ENCODE peak calls at places on chromosomes 16 and 17, in ten cellular contexts. M is activated gamma-delta T cell, Q is left kidney, Y is NCI-H1436, N is GM12864, U is caudate nucleus, C is KBM-7, S is esophagus muscularis mucosa, O is upper lobe of right lung, P is fibroblast of lung. X is an unnamed sample.

GRCh38 chr17:73933871-73934270 is 269.6 kb upstream of the RPL38 start:
- DNase-seq in M (no peak), Q (no peak), Y (no peak), N (no peak), U (no peak), C (no peak), S (no peak), O (no peak), P (no peak), X (no peak)

GRCh38 chr16:52435573-52435972 is 111.4 kb downstream of the TOX3 start:
- DNase-seq in M (no peak), Q (peak; percentile 72), Y (peak; percentile 79), N (no peak), U (no peak), C (no peak), S (no peak), O (no peak), P (no peak), X (no peak)

GRCh38 chr16:75000481-75001081 is 1.8 kb downstream of the ZNRF1 start:
- DNase-seq in M (no peak), Q (peak; percentile 50), Y (no peak), N (no peak), U (no peak), C (peak; percentile 39), S (peak; percentile 86), O (no peak), P (peak; percentile 27), X (no peak)

GRCh38 chr17:79809530-79810137 is 12.8 kb upstream of the CBX8 start:
- DNase-seq in M (no peak), Q (peak; percentile 45), Y (no peak), N (no peak), U (no peak), C (no peak), S (no peak), O (no peak), P (no peak), X (no peak)

GRCh38 chr17:50863221-50863843 is 2.8 kb downstream of the TOB1 start:
- DNase-seq in M (no peak), Q (peak; percentile 63), Y (no peak), N (no peak), U (peak; percentile 49), C (peak; percentile 51), S (peak; percentile 90), O (no peak), P (no peak), X (no peak)

GRCh38 chr17:80946449-80946848 is 45.2 kb upstream of the CHMP6 start:
- DNase-seq in M (no peak), Q (no peak), Y (no peak), N (no peak), U (no peak), C (no peak), S (no peak), O (peak; percentile 33), P (no peak), X (no peak)

GRCh38 chr17:78922876-78923498 is 2.2 kb downstream of the TIMP2 start:
- DNase-seq in M (no peak), Q (no peak), Y (no peak), N (no peak), U (no peak), C (peak; percentile 47), S (no peak), O (no peak), P (no peak), X (no peak)

GRCh38 chr17:34765291-34765690 is 185.9 kb downstream of the TMEM132E start:
- DNase-seq in M (no peak), Q (no peak), Y (no peak), N (no peak), U (no peak), C (no peak), S (no peak), O (no peak), P (no peak), X (no peak)

GRCh38 chr17:58136669-58137279 is 11.4 kb upstream of the OR4D1 start:
- DNase-seq in M (no peak), Q (peak; percentile 25), Y (peak; percentile 6), N (no peak), U (no peak), C (no peak), S (no peak), O (no peak), P (no peak), X (no peak)

GRCh38 chr16:7921360-7921759 is 588.7 kb downstream of the RBFOX1 start:
- DNase-seq in M (no peak), Q (peak; percentile 35), Y (no peak), N (no peak), U (no peak), C (no peak), S (no peak), O (no peak), P (no peak), X (no peak)

GRCh38 chr17:21382560-21383495 is 6.7 kb downstream of the KCNJ12 start:
- DNase-seq in M (no peak), Q (no peak), Y (no peak), N (no peak), U (no peak), C (no peak), S (no peak), O (no peak), P (no peak), X (no peak)